ENCODE peak calls at places on chromosome 3, in four cellular contexts. Q is T-helper 1 cell, L is HTR-8/SVneo, N is progenitor cell of endocrine pancreas. C is an unnamed sample.

GRCh38 chr3:171967137-171967783 is 72.1 kb upstream of the FNDC3B start:
- DNase-seq in L (peak), Q (no peak), N (no peak), C (peak)

GRCh38 chr3:105829879-105830622 is 38.8 kb downstream of the CBLB start:
- DNase-seq in N (no peak), L (no peak), Q (no peak), C (peak)

GRCh38 chr3:43996379-43997301 is 245.0 kb upstream of the TOPAZ1 start:
- DNase-seq in L (peak), Q (no peak), N (no peak), C (no peak)

GRCh38 chr3:178496911-178497310 is 39.3 kb upstream of the KCNMB2 start:
- DNase-seq in L (no peak), Q (no peak), N (no peak), C (no peak)

GRCh38 chr3:111903067-111903511 is 44.0 kb downstream of the PHLDB2 start:
- DNase-seq in L (peak), N (no peak), Q (no peak), C (peak)

GRCh38 chr3:122679467-122680291 is 960 bp upstream of the PARP14 start:
- DNase-seq in L (no peak), Q (no peak), N (no peak), C (no peak)

GRCh38 chr3:36843065-36844051 is 79.0 kb upstream of the DCLK3 start:
- DNase-seq in Q (peak), L (peak), N (peak), C (peak)

GRCh38 chr3:71498053-71498452 is 85.5 kb downstream of the FOXP1 start:
- DNase-seq in Q (no peak), N (no peak), L (no peak), C (no peak)

GRCh38 chr3:124266517-124266916 is 274.6 kb upstream of the ROPN1 start:
- DNase-seq in N (no peak), Q (no peak), L (peak), C (no peak)

GRCh38 chr3:139299261-139300132 is 44.3 kb upstream of the MRPS22 start:
- DNase-seq in L (peak), N (no peak), Q (no peak), C (no peak)

C was measured in stromal cell of bone marrow.